ENCODE peak calls at places on chromosomes 11 and 22, in seven cellular contexts. C is CD4-positive, alpha-beta T cell; V is H1; R is tibial nerve; Z is kidney; J is body of pancreas; B is spleen. P is an unnamed sample.

GRCh38 chr11:68373810-68374501 is 61.6 kb downstream of the LRP5 start:
- DNase-seq in J (peak; percentile 61), R (no peak), C (no peak), Z (peak; percentile 81), V (no peak), B (no peak), P (no peak)

GRCh38 chr11:61516675-61517516 is 8.3 kb downstream of the LRRC10B start:
- DNase-seq in Z (no peak), R (no peak), V (no peak), J (no peak), B (peak; percentile 83), C (peak; percentile 33), P (no peak)

GRCh38 chr22:44550666-44551491 is 52.8 kb upstream of the RTL6 start:
- DNase-seq in B (no peak), C (no peak), J (peak; percentile 31), V (no peak), Z (peak; percentile 91), R (no peak), P (peak; percentile 23)

GRCh38 chr11:111413849-111414248 is 34.8 kb upstream of the POU2AF1 start:
- DNase-seq in Z (no peak), R (no peak), B (no peak), V (no peak), C (no peak), J (no peak), P (no peak)

GRCh38 chr11:73969991-73970800 is 12.4 kb downstream of the UCP2 start:
- DNase-seq in R (no peak), V (no peak), J (no peak), C (no peak), B (peak; percentile 83), Z (peak; percentile 53), P (no peak)

GRCh38 chr22:29315286-29316195 is at the start of gene RASL10A:
- DNase-seq in B (peak; percentile 66), V (no peak), R (no peak), Z (peak; percentile 84), C (no peak), J (no peak), P (no peak)

GRCh38 chr11:108221981-108222685 is at the start of gene NPAT:
- DNase-seq in V (no peak), J (no peak), Z (no peak), B (no peak), C (no peak), R (no peak), P (no peak)

GRCh38 chr11:96037267-96037990 is 113.5 kb upstream of the MTMR2 start:
- DNase-seq in R (no peak), B (no peak), V (no peak), C (no peak), Z (no peak), J (no peak), P (no peak)

GRCh38 chr22:44405661-44406060 is 92.4 kb downstream of the RTL6 start:
- DNase-seq in V (no peak), R (no peak), Z (peak; percentile 24), J (no peak), C (no peak), B (peak; percentile 51), P (no peak)

GRCh38 chr22:24200616-24201212 is 19.4 kb downstream of the SUSD2 start:
- DNase-seq in J (no peak), C (no peak), Z (no peak), B (no peak), R (no peak), V (no peak), P (peak; percentile 65)

GRCh38 chr22:44735518-44736428 is 16.6 kb upstream of the ARHGAP8 start:
- DNase-seq in V (peak; percentile 49), C (peak; percentile 85), B (peak; percentile 94), R (peak; percentile 70), J (peak; percentile 68), Z (peak; percentile 89), P (no peak)

GRCh38 chr11:72352859-72353551 is 81.3 kb downstream of the CLPB start:
- DNase-seq in J (no peak), Z (no peak), C (no peak), R (no peak), B (no peak), V (peak; percentile 17), P (no peak)

GRCh38 chr11:34379081-34379480 is 21.3 kb upstream of the ABTB2 start:
- DNase-seq in R (no peak), C (no peak), B (no peak), J (no peak), V (no peak), Z (no peak), P (no peak)

GRCh38 chr11:16603245-16603644 is 135.2 kb upstream of the C11orf58 start:
- DNase-seq in B (no peak), Z (no peak), J (no peak), V (no peak), C (no peak), R (no peak), P (no peak)

GRCh38 chr11:64686466-64687175 is 36.4 kb downstream of the NRXN2 start:
- DNase-seq in B (no peak), R (no peak), J (no peak), Z (no peak), V (no peak), C (no peak), P (no peak)

GRCh38 chr22:36435516-36436415 is 45.7 kb downstream of the TXN2 start:
- DNase-seq in Z (no peak), B (peak; percentile 87), V (no peak), J (peak; percentile 90), C (peak; percentile 39), R (no peak), P (no peak)

GRCh38 chr22:28750471-28750881 is 8.6 kb downstream of the HSCB start:
- DNase-seq in Z (no peak), J (no peak), R (no peak), C (no peak), V (no peak), B (no peak), P (no peak)

GRCh38 chr11:118133816-118134215 is 18.8 kb downstream of the SCN4B start:
- DNase-seq in Z (no peak), C (no peak), B (no peak), V (no peak), J (no peak), R (no peak), P (no peak)

GRCh38 chr22:46994983-46995382 is 232.5 kb downstream of the TBC1D22A start:
- DNase-seq in J (no peak), B (no peak), V (no peak), R (no peak), Z (no peak), C (no peak), P (no peak)

GRCh38 chr11:55342901-55343300 is at the start of gene OR4A16:
- DNase-seq in B (no peak), Z (no peak), J (no peak), C (no peak), V (no peak), R (no peak), P (no peak)

DNA sequence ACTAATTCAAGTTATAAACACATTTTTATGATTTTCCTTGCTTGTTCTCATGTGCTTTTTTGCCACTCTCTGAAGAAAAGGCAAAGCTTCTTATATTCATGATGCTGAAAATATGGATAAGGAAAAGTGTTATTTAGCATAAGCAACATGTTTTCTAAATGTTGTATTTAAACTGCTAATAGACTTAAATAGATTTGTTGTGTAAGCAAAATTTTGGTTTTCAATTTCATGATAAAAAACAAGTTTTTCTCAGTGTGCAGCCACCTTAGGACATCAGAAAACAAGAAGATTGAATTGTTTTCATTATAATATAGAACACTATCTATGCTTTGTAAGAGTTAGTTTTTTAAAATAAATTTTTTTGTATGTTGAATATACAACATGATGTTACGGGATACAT is 2.3 kb downstream of the OR4A16 start:
- DNase-seq in V (no peak), C (no peak), J (no peak), B (no peak), R (no peak), Z (no peak), P (no peak)
- TF ChIP-seq CTCF in V (no peak), C (no peak), J (no peak), B (no peak), R (no peak), Z (no peak), P (no peak)

DNA sequence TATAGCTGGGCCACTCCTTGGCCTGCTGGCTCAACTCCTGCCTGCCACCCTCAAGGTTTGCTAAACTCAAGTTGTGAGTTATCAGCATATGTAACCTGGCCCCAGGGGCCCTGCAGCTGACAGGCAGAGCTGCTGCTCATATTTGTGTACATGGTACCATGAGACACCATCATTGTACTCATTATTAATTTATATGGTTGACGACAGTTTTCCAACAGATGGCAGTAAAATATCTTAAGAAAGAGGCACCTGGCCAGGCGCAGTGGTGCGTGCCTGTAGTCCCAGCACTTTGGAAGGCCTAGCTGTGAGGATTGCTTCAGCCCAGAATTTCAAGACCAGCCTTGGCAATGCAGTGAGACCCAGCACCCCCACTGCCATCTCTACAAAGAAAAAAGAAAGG is 11.4 kb upstream of the DENND5A start:
- DNase-seq in J (no peak), C (no peak), B (no peak), R (no peak), Z (no peak), V (no peak), P (no peak)
- TF ChIP-seq CTCF in J (no peak), C (no peak), B (no peak), R (no peak), Z (no peak), V (no peak), P (no peak)

DNA sequence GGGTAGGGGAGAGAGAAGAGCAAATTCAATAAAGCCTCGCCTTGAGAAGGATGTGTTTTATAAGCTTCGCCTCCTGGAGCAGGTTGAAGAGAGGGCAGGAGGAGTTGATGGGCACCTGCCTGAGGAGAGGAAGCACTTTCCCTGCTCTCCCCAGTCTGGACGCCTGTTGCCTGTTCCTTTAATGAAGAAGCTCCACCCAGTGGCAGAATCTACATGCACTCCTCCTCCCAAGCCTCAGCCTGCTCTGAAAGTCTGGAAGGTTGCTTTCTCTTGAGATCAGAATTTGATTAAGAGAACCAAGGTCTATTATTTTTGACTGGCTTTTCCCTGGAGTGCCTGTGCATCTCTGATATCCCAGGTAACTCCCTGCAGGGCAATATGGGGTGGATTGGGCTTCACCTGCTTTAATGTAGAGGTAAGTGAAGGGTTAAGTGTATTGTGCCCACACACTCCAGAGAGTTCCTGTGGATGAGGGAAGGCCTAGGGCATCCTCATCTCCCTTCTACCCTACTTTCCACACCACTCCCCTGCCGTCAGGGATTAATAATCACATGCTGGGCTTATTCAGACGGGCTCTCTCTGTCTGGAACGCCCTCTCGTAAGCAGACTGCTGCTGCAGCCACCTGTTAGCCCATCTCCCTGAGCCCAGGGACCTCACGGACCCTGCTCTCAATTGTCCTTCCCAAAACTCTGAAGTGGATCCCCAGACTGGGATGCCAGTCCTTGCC is 22.3 kb downstream of the NTM start:
- DNase-seq in C (no peak), J (no peak), R (no peak), B (no peak), Z (no peak), V (peak; percentile 19), P (peak; percentile 33)
- TF ChIP-seq CTCF in C (no peak), J (no peak), R (no peak), B (no peak), Z (no peak), V (peak; percentile 59), P (peak; percentile 36)

DNA sequence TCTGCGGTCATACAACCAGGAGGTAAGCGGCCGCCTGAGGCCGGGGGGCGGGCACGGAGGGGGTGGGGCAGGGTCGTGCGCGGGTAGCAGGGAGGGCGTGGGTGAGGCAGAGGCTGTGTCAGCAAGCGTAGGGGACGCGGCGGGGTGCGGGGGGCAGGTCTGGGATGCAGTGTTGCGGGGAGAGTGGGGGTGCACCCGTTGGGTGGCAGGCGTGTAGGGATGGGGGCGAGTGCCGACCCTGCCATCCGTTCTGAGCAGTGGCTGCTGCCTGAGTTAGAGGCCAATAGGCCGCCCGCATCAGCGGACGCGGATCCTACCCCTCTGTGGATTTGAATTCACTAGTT is 1.4 kb downstream of the RIC8A start:
- DNase-seq in R (no peak), V (no peak), B (no peak), J (peak; percentile 16), Z (peak; percentile 88), C (no peak), P (no peak)
- TF ChIP-seq CTCF in R (no peak), V (no peak), B (no peak), J (no peak), Z (no peak), C (no peak), P (no peak)